ENCODE peak calls at places on chromosomes 11 and 22, in seven cellular contexts. T, I, D, R, Q, H and Z are unnamed samples.

GRCh38 chr11:108069947-108070346 is 51.4 kb upstream of the ACAT1 start:
- DNase-seq in T (no peak), I (no peak), D (no peak), R (no peak), Q (no peak), H (no peak), Z (peak; percentile 13)

GRCh38 chr11:114036156-114036811 is 23.2 kb upstream of the ZBTB16 start:
- DNase-seq in T (peak; percentile 87), I (peak; percentile 87), D (peak; percentile 91), R (peak; percentile 90), Q (peak; percentile 61), H (peak; percentile 79), Z (peak; percentile 35)

GRCh38 chr22:47204002-47204979 is 441.8 kb downstream of the TBC1D22A start:
- DNase-seq in T (peak; percentile 56), I (peak; percentile 76), D (no peak), R (peak; percentile 7), Q (no peak), H (no peak), Z (no peak)

GRCh38 chr11:7524831-7525230 is 11.0 kb downstream of the PPFIBP2 start:
- DNase-seq in T (no peak), I (no peak), D (no peak), R (no peak), Q (no peak), H (no peak), Z (no peak)

GRCh38 chr22:22881116-22882032 is 6.2 kb upstream of the IGLL5 start:
- DNase-seq in T (no peak), I (no peak), D (no peak), R (no peak), Q (peak; percentile 56), H (no peak), Z (peak; percentile 55)

GRCh38 chr11:112694244-112694643 is 267.0 kb upstream of the NCAM1 start:
- DNase-seq in T (no peak), I (no peak), D (no peak), R (no peak), Q (no peak), H (no peak), Z (no peak)

GRCh38 chr11:12380565-12381325 is 3.4 kb downstream of the PARVA start:
- DNase-seq in T (no peak), I (no peak), D (no peak), R (no peak), Q (no peak), H (no peak), Z (no peak)

GRCh38 chr11:10666556-10666955 is 27.0 kb downstream of the IRAG1 start:
- DNase-seq in T (no peak), I (no peak), D (no peak), R (no peak), Q (no peak), H (peak; percentile 54), Z (no peak)

GRCh38 chr11:11243790-11244469 is 109.1 kb downstream of the CSNK2A3 start:
- DNase-seq in T (peak; percentile 66), I (peak; percentile 52), D (peak; percentile 56), R (peak; percentile 12), Q (peak; percentile 56), H (no peak), Z (peak; percentile 45)

GRCh38 chr11:95283653-95284052 is 52.7 kb upstream of the SESN3 start:
- DNase-seq in T (no peak), I (no peak), D (no peak), R (no peak), Q (no peak), H (no peak), Z (no peak)

GRCh38 chr11:70573701-70574151 is 175.4 kb downstream of the CTTN start:
- DNase-seq in T (no peak), I (no peak), D (no peak), R (no peak), Q (no peak), H (no peak), Z (no peak)

GRCh38 chr11:76048763-76049162 is 157.5 kb downstream of the WNT11 start:
- DNase-seq in T (no peak), I (peak; percentile 25), D (no peak), R (peak; percentile 62), Q (no peak), H (no peak), Z (no peak)

GRCh38 chr11:76369406-76369805 is 11.5 kb downstream of the THAP12 start:
- DNase-seq in T (no peak), I (no peak), D (no peak), R (peak; percentile 67), Q (no peak), H (no peak), Z (no peak)

GRCh38 chr11:1796297-1797011 is 32.7 kb upstream of the CTSD start:
- DNase-seq in T (no peak), I (no peak), D (no peak), R (no peak), Q (no peak), H (no peak), Z (no peak)

GRCh38 chr11:74330065-74330858 is 18.8 kb upstream of the P4HA3 start:
- DNase-seq in T (no peak), I (no peak), D (no peak), R (no peak), Q (no peak), H (peak; percentile 85), Z (no peak)

GRCh38 chr22:46976130-46976529 is 213.7 kb downstream of the TBC1D22A start:
- DNase-seq in T (no peak), I (no peak), D (no peak), R (no peak), Q (no peak), H (no peak), Z (no peak)

GRCh38 chr22:36554101-36554500 is 25.1 kb upstream of the EIF3D start:
- DNase-seq in T (no peak), I (no peak), D (no peak), R (no peak), Q (no peak), H (no peak), Z (no peak)

GRCh38 chr22:42676059-42676607 is 26.9 kb upstream of the CYB5R3 start:
- DNase-seq in T (no peak), I (no peak), D (peak; percentile 46), R (no peak), Q (no peak), H (no peak), Z (no peak)

GRCh38 chr11:105741488-105742020 is 131.7 kb downstream of the GRIA4 start:
- DNase-seq in T (no peak), I (no peak), D (no peak), R (no peak), Q (no peak), H (peak; percentile 83), Z (no peak)

DNA sequence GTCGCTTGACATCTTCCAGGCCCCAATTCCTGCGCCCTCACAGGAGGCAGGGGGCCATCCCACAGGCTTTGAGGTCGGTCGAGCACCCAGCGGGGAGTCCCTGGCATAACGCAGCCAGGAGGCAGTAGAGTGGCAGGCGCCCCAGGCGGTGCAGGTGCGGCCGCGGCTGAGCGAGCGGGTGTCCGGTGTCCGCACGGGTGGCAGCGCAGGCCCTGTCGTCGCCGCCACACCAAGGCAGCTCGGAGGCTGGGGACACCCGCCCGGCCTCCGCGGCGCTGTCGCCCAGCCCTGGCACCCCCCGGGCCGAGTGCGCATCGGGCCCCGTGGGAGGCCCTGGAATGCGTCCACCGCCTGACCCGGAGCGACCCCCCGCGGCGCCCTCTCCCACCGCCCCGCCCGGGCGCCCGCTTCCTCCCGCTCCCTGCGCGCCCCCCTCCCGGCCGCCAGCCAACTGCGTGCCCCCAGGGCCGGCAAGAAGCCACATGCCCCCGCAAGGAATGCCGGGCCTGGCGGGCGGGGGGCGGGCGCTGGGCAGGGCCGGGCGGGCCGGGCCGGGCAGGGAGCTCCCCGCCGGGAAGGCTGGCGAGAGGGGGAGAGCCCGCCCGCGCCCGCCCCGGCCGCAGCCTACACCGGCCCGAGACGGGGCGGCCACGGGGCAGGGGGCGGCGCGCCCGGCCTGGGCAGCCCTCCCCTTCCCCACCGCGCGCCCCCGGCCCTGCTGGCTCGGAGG is 33.9 kb downstream of the PRDM11 start:
- DNase-seq in T (no peak), I (peak; percentile 51), D (peak; percentile 73), R (peak; percentile 69), Q (no peak), H (peak; percentile 56), Z (no peak)
- TF ChIP-seq CTCF in T (peak; percentile 17), I (peak; percentile 26), D (peak; percentile 60), R (peak; percentile 54), Q (no peak), H (peak; percentile 51), Z (no peak)

GRCh38 chr11:134144744-134145143 is 75.9 kb downstream of the JAM3 start:
- DNase-seq in T (no peak), I (no peak), D (no peak), R (no peak), Q (no peak), H (no peak), Z (no peak)

GRCh38 chr11:134142536-134142935 is 73.7 kb downstream of the JAM3 start:
- DNase-seq in T (no peak), I (no peak), D (no peak), R (no peak), Q (no peak), H (peak; percentile 27), Z (no peak)

GRCh38 chr11:134139303-134139872 is 70.5 kb downstream of the JAM3 start:
- DNase-seq in T (no peak), I (no peak), D (no peak), R (no peak), Q (no peak), H (no peak), Z (no peak)

GRCh38 chr11:134140961-134141490 is 72.2 kb downstream of the JAM3 start:
- DNase-seq in T (no peak), I (no peak), D (no peak), R (no peak), Q (no peak), H (no peak), Z (no peak)

DNA sequence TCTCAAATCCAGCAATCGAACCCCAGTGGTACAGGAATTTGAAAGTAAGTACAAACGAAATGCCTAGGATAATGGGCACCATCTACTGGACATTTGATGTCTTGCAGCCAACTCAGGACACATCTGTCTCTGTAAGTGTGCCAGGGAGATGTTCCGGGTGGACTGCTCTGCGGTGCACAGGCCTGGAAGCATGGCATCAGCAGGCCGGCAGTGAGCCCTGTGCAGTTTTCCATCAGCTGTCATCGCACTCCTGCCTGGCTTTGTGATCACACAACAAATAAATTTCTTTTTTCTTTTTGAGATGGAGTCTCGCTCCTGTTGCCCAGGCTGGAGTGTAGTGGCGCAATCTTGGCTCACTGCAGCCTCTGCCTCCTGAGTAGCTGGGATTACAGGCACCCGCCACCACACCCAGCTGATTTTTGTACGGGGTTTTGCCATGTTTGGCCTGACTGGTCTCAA is 71.0 kb downstream of the JAM3 start:
- DNase-seq in T (peak; percentile 75), I (peak; percentile 83), D (peak; percentile 67), R (peak; percentile 65), Q (peak; percentile 71), H (peak; percentile 86), Z (peak; percentile 69)
- TF ChIP-seq CTCF in T (peak; percentile 72), I (peak; percentile 77), D (peak; percentile 93), R (peak; percentile 72), Q (peak; percentile 51), H (peak; percentile 91), Z (peak; percentile 64)

GRCh38 chr22:23984430-23984829 is 4.5 kb downstream of the GSTT2 start:
- DNase-seq in T (no peak), I (no peak), D (no peak), R (no peak), Q (no peak), H (no peak), Z (peak; percentile 20)
- TF ChIP-seq CTCF in T (no peak), I (peak; percentile 26), D (peak; percentile 65), R (peak; percentile 14), Q (peak; percentile 35), H (no peak), Z (peak; percentile 54)

DNA sequence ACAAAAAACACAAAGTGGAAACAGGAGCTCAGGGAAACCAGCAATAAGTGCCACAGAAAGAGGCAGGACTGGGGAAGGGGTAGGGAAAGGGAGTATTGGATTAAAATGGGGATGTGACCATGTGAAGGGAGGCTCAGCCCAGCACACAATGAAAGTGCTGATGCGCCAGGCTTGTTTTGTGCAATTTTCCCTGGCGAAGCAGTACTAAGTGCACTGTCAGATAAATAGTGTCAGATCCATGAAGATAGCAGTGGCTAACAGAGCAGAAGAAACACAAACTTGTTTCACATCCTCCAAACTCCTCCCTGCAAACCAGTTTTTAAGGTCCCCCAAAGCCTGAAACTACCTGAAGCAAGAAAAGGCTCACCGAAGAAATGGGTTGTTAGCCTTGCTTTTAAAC is 50.7 kb upstream of the RAPSN start:
- DNase-seq in T (no peak), I (peak; percentile 33), D (peak; percentile 56), R (no peak), Q (no peak), H (no peak), Z (no peak)
- TF ChIP-seq CTCF in T (no peak), I (no peak), D (no peak), R (no peak), Q (no peak), H (no peak), Z (no peak)